ENCODE peak calls at places on chromosomes 13 and 19, in six cellular contexts. P is K562, T is skeletal muscle cell, L is astrocyte, E is mucosa of descending colon, H is lung. B is an unnamed sample.
A peak's percentile ranks its signal among the peaks of the same experiment; 100 is the strongest.

GRCh38 chr13:40116008-40116407 is 460.5 kb downstream of the COG6 start:
- DNase-seq in H (no peak), P (peak; percentile 46), T (peak; percentile 49), E (no peak), L (peak; percentile 83), B (no peak)

GRCh38 chr13:113109151-113110047 is 3.8 kb downstream of the F7 start:
- DNase-seq in E (peak; percentile 41), P (no peak), H (no peak), T (no peak), L (no peak), B (no peak)

GRCh38 chr13:110937511-110938303 is 22.8 kb upstream of the ANKRD10 start:
- DNase-seq in H (no peak), P (no peak), T (no peak), L (no peak), E (no peak), B (no peak)

GRCh38 chr13:66402071-66402470 is 828.1 kb downstream of the PCDH9 start:
- DNase-seq in L (no peak), E (no peak), H (no peak), P (no peak), T (peak; percentile 13), B (no peak)

GRCh38 chr13:77692746-77693448 is 4.6 kb upstream of the SLAIN1 start:
- DNase-seq in T (no peak), L (peak; percentile 19), P (no peak), E (no peak), H (no peak), B (no peak)

GRCh38 chr19:14073925-14074838 is 1.6 kb downstream of the MISP3 start:
- DNase-seq in L (no peak), T (no peak), E (peak; percentile 84), H (no peak), P (peak; percentile 38), B (no peak)

GRCh38 chr13:106117035-106117434 is 418.4 kb downstream of the EFNB2 start:
- DNase-seq in H (no peak), L (peak; percentile 68), P (no peak), T (no peak), E (no peak), B (peak; percentile 50)

GRCh38 chr13:73303858-73304257 is 245.1 kb downstream of the KLF5 start:
- DNase-seq in P (no peak), T (peak; percentile 29), H (no peak), L (peak; percentile 62), E (no peak), B (peak; percentile 9)

DNA sequence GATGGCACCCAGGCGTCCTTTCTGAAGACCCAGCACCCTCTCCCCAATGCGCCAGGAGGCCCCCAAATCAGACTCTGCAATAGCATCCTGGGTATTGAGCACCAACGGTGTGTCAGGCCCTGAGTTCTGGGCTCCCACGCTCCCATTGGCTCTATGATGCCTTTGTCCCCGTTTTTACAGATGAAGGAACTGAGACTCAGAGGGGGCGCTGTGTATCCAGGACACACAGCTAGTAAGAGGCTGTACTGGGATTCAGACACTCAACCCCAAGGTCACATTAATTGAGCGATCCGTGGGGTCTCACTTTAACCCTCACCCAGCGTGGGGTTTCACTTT is 42.5 kb downstream of the CYP4F22 start:
- DNase-seq in H (no peak), E (no peak), P (peak; percentile 24), L (no peak), T (no peak), B (no peak)
- H3K4me3 ChIP-seq in H (no peak overlapping the region), E (no peak overlapping the region), P (peak overlapping the region; percentile 26), L (no peak overlapping the region), T (peak overlapping the region; percentile 17), B (no peak overlapping the region)

DNA sequence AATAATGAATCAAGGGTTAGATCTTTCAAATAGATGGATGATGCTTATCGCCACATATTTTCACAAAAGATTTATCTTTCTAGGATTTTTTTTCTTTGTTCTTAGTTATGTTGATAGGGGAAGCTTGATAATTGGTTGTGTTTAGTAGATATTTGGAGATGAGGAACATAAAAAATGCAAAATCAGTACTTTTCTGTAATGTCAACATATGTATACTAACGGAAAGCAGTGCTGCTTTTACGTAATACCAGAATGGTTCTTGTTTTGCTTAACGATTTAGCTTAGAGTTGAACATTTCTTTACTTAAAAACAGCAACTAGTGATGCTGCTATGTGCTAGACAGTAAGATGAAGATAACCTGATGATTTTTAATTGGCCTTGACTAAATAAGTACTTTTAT is 3.0 kb downstream of the ZMYM2 start:
- DNase-seq in T (no peak), E (no peak), H (no peak), P (no peak), L (no peak), B (no peak)
- H3K4me3 ChIP-seq in T (peak overlapping the region; percentile 1), E (no peak overlapping the region), H (no peak overlapping the region), P (no peak overlapping the region), L (no peak overlapping the region), B (no peak overlapping the region)

GRCh38 chr19:7815325-7815724 is 14.7 kb upstream of the EVI5L start:
- DNase-seq in T (no peak), P (no peak), H (no peak), L (no peak), E (no peak), B (no peak)
- H3K4me3 ChIP-seq in T (no peak overlapping the region), P (no peak overlapping the region), H (no peak overlapping the region), L (no peak overlapping the region), E (no peak overlapping the region), B (no peak overlapping the region)

GRCh38 chr19:343451-343931 is 1.1 kb downstream of the MIER2 start:
- DNase-seq in H (no peak), E (no peak), L (no peak), P (no peak), T (no peak), B (no peak)
- H3K4me3 ChIP-seq in H (peak overlapping the region; percentile 63), E (no peak overlapping the region), L (peak overlapping the region; percentile 78), P (peak overlapping the region; percentile 80), T (peak overlapping the region; percentile 68), B (peak overlapping the region; percentile 59)

GRCh38 chr19:3785464-3785937 is 680 bp downstream of the MATK start:
- DNase-seq in L (no peak), H (no peak), P (peak; percentile 77), T (no peak), E (peak; percentile 45), B (no peak)
- H3K4me3 ChIP-seq in L (no peak overlapping the region), H (peak overlapping the region; percentile 66), P (peak overlapping the region; percentile 97), T (no peak overlapping the region), E (peak overlapping the region; percentile 9), B (no peak overlapping the region)

DNA sequence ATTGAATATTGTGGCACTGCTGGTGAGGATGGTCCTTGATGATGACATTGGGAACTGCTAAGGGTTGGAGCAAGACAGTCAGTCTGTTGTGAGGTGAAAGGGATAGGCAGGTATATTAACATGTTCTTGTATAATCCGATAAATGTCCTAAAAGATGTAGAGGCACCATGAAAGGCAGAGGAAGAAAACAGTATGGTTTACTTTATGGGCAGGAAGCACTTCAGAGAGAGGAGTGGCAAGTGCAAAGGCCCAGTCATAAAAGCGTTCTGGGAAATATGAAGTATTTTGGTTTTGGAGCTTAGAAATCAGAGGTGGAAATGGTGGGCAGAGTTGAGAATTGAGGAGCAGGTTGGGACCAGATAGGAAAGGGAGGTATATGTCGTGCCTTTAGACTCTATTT is 9.5 kb downstream of the NUP58 start:
- DNase-seq in E (no peak), L (no peak), P (no peak), H (no peak), T (no peak), B (no peak)
- H3K4me3 ChIP-seq in E (no peak overlapping the region), L (no peak overlapping the region), P (no peak overlapping the region), H (no peak overlapping the region), T (no peak overlapping the region), B (no peak overlapping the region)

GRCh38 chr19:55500368-55500952 is 12.2 kb downstream of the SSC5D start:
- DNase-seq in H (no peak), L (no peak), T (no peak), P (no peak), E (peak; percentile 29), B (no peak)
- H3K4me3 ChIP-seq in H (no peak overlapping the region), L (no peak overlapping the region), T (no peak overlapping the region), P (no peak overlapping the region), E (no peak overlapping the region), B (no peak overlapping the region)